ENCODE peak calls at places on chromosome 21, in eight cellular contexts. A, D, U, Z, O, R, M and Q are unnamed samples.
A peak's percentile ranks its signal among the peaks of the same experiment; 100 is the strongest.

GRCh38 chr21:35102488-35103407 is 53.6 kb upstream of the RUNX1 start:
- DNase-seq in A (no peak), D (no peak), U (peak; percentile 87), Z (no peak), O (peak; percentile 25), R (no peak), M (no peak), Q (no peak)

GRCh38 chr21:29529139-29529538 is 230.4 kb downstream of the BACH1 start:
- DNase-seq in A (no peak), D (no peak), U (no peak), Z (no peak), O (no peak), R (no peak), M (no peak), Q (no peak)

GRCh38 chr21:34886554-34887385 is 162.3 kb downstream of the RUNX1 start:
- DNase-seq in A (peak; percentile 56), D (no peak), U (peak; percentile 90), Z (no peak), O (peak; percentile 24), R (peak; percentile 67), M (peak; percentile 45), Q (no peak)

GRCh38 chr21:25907573-25908275 is 173.0 kb downstream of the GABPA start:
- DNase-seq in A (no peak), D (no peak), U (no peak), Z (no peak), O (no peak), R (no peak), M (no peak), Q (no peak)

GRCh38 chr21:26170471-26171309 is at the start of gene APP:
- DNase-seq in A (peak; percentile 82), D (peak; percentile 87), U (peak; percentile 97), Z (peak; percentile 64), O (peak; percentile 90), R (peak; percentile 93), M (peak; percentile 92), Q (no peak)

GRCh38 chr21:27704567-27705166 is 737.8 kb upstream of the ADAMTS5 start:
- DNase-seq in A (no peak), D (peak; percentile 27), U (no peak), Z (no peak), O (no peak), R (no peak), M (no peak), Q (no peak)

GRCh38 chr21:42157606-42158310 is 61.2 kb upstream of the ABCG1 start:
- DNase-seq in A (no peak), D (no peak), U (peak; percentile 36), Z (no peak), O (no peak), R (peak; percentile 38), M (no peak), Q (no peak)

GRCh38 chr21:26070822-26071425 is 99.6 kb downstream of the APP start:
- DNase-seq in A (peak; percentile 67), D (peak; percentile 55), U (no peak), Z (peak; percentile 45), O (no peak), R (peak; percentile 3), M (peak; percentile 30), Q (no peak)

GRCh38 chr21:42750737-42751530 is 97.5 kb downstream of the PDE9A start:
- DNase-seq in A (no peak), D (no peak), U (no peak), Z (no peak), O (no peak), R (no peak), M (no peak), Q (no peak)

GRCh38 chr21:20020032-20020431 is 978.2 kb upstream of the NCAM2 start:
- DNase-seq in A (no peak), D (no peak), U (no peak), Z (no peak), O (no peak), R (no peak), M (no peak), Q (no peak)

GRCh38 chr21:27202301-27202700 is 235.4 kb upstream of the ADAMTS5 start:
- DNase-seq in A (no peak), D (no peak), U (no peak), Z (no peak), O (no peak), R (no peak), M (no peak), Q (no peak)

GRCh38 chr21:42063206-42063577 is 7.9 kb upstream of the UMODL1 start:
- DNase-seq in A (no peak), D (no peak), U (no peak), Z (no peak), O (no peak), R (no peak), M (no peak), Q (no peak)

GRCh38 chr21:41975391-41976272 is 21.8 kb upstream of the C2CD2 start:
- DNase-seq in A (peak; percentile 22), D (no peak), U (peak; percentile 78), Z (no peak), O (no peak), R (peak; percentile 56), M (no peak), Q (no peak)

GRCh38 chr21:31257265-31257664 is 86.8 kb downstream of the TIAM1 start:
- DNase-seq in A (no peak), D (no peak), U (no peak), Z (no peak), O (no peak), R (no peak), M (no peak), Q (no peak)

GRCh38 chr21:41359289-41359688 is 2.5 kb upstream of the MX2 start:
- DNase-seq in A (peak; percentile 67), D (no peak), U (peak; percentile 80), Z (no peak), O (no peak), R (no peak), M (no peak), Q (peak; percentile 65)

GRCh38 chr21:42121792-42122191 is 50.7 kb downstream of the UMODL1 start:
- DNase-seq in A (no peak), D (no peak), U (no peak), Z (no peak), O (no peak), R (no peak), M (no peak), Q (no peak)

GRCh38 chr21:43608225-43608624 is 51.1 kb downstream of the HSF2BP start:
- DNase-seq in A (no peak), D (no peak), U (no peak), Z (no peak), O (no peak), R (no peak), M (no peak), Q (no peak)

GRCh38 chr21:37055271-37055855 is 17.5 kb downstream of the PIGP start:
- DNase-seq in A (no peak), D (no peak), U (no peak), Z (no peak), O (no peak), R (no peak), M (no peak), Q (no peak)
- TF ChIP-seq CTCF in A (no peak), D (no peak), U (no peak), Z (no peak), O (no peak), R (no peak), M (no peak), Q (no peak)

GRCh38 chr21:38794978-38795377 is 10.8 kb upstream of the ETS2 start:
- DNase-seq in A (no peak), D (no peak), U (no peak), Z (no peak), O (no peak), R (no peak), M (no peak), Q (no peak)

GRCh38 chr21:38797470-38797869 is 8.3 kb upstream of the ETS2 start:
- DNase-seq in A (no peak), D (no peak), U (no peak), Z (peak; percentile 18), O (no peak), R (no peak), M (peak; percentile 87), Q (no peak)

GRCh38 chr21:38798081-38798480 is 7.6 kb upstream of the ETS2 start:
- DNase-seq in A (no peak), D (no peak), U (no peak), Z (no peak), O (no peak), R (no peak), M (no peak), Q (no peak)

GRCh38 chr21:38795475-38795874 is 10.3 kb upstream of the ETS2 start:
- DNase-seq in A (no peak), D (no peak), U (no peak), Z (no peak), O (no peak), R (no peak), M (no peak), Q (no peak)

DNA sequence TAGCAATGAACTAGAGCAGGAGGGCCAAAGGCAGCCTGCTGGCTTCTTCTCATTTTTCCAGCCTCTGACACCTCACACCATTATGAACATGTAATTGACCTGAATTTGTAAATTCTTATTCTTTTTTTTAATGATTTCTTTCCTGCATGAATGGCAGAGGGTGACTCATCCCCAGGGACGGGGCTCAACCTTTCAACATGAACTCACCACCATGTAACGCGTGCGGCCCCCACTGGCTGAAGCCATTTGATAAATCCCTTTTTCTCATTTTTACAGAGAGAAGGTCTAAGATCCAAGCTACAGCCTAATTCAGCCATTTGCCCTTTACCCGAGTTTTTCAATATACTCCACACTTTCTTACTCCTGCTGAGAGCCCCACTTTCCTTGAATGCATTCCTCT is 9.3 kb upstream of the ETS2 start:
- DNase-seq in A (no peak), D (no peak), U (no peak), Z (no peak), O (no peak), R (no peak), M (no peak), Q (no peak)
- TF ChIP-seq CTCF in A (peak; percentile 26), D (no peak), U (no peak), Z (peak; percentile 9), O (no peak), R (no peak), M (no peak), Q (peak; percentile 23)

GRCh38 chr21:18370292-18370691 is 33.3 kb downstream of the TMPRSS15 start:
- DNase-seq in A (no peak), D (no peak), U (no peak), Z (no peak), O (no peak), R (no peak), M (no peak), Q (no peak)
- TF ChIP-seq CTCF in A (no peak), D (no peak), U (no peak), Z (no peak), O (no peak), R (no peak), M (peak; percentile 34), Q (peak; percentile 54)

DNA sequence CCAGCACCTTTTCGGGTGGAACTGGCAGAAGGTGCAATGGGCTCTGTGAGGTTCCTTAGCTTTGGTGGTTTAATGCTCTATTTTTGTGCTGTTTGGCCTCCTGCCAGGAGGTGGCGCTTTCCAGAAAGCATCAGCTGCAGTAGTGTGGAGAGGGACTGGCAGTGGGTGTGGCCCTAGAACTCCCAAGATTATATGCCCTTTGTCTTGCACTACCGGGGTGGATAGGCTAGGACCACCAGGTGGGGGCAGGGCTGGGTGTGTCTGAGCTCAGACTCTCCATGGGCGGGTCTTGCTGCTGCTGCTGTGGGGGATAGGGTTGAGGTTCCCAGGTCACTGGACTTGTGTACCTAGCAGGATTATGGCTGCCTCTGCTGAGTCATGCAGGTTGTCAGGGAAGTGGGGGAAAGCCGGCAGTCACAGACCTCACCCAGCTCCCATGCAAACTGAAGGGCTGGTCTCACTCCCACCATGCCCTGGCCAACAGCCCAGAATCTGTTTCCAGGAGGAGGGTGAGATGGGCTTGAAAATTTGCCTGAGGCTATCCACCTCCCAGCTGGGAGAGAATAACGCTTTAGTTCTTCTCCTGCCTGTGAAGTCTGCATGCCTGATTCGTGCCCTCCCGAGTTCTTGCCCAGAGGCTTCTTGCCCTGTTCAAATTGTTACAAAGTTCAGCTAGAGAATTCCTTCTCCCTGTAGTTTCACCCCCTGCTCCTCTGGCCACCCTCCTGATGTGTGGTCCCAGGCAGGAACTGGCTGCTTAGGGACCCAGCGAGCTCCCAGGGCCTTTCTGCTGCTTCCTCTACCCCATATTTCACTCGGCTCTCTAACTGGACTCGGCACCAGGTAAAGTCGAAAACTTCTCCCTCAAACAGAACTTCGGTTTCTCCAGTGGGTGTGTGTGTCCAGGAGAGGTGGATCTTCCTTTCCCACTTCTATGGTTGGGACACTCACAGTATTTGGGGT is 76.5 kb upstream of the BTG3 start:
- DNase-seq in A (peak; percentile 33), D (peak; percentile 85), U (peak; percentile 89), Z (peak; percentile 58), O (peak; percentile 44), R (no peak), M (peak; percentile 55), Q (no peak)
- TF ChIP-seq CTCF in A (peak; percentile 54), D (no peak), U (no peak), Z (peak; percentile 53), O (peak; percentile 36), R (no peak), M (peak; percentile 43), Q (peak; percentile 58)